ENCODE peak calls at places on chromosome 2, in six cellular contexts. K, P, A, Q, J and D are unnamed samples.

GRCh38 chr2:206176128-206176527 is 16.4 kb downstream of the EEF1B2 start:
- DNase-seq in K (no peak), P (no peak), A (no peak), Q (no peak), J (no peak), D (no peak)

GRCh38 chr2:10905006-10905871 is 6.5 kb upstream of the KCNF1 start:
- DNase-seq in K (no peak), P (no peak), A (no peak), Q (no peak), J (no peak), D (no peak)

GRCh38 chr2:24708537-24709152 is 84.5 kb downstream of the PTRHD1 start:
- DNase-seq in K (no peak), P (no peak), A (peak; percentile 10), Q (no peak), J (no peak), D (no peak)

GRCh38 chr2:127429844-127430425 is 11.7 kb downstream of the PROC start:
- DNase-seq in K (no peak), P (no peak), A (no peak), Q (no peak), J (no peak), D (no peak)

GRCh38 chr2:18588049-18588448 is 1.3 kb downstream of the NT5C1B start:
- DNase-seq in K (no peak), P (no peak), A (no peak), Q (no peak), J (no peak), D (no peak)

GRCh38 chr2:104025296-104025695 is 828.6 kb upstream of the POU3F3 start:
- DNase-seq in K (no peak), P (no peak), A (no peak), Q (no peak), J (no peak), D (no peak)

GRCh38 chr2:130818809-130819208 is 17.9 kb upstream of the ARHGEF4 start:
- DNase-seq in K (no peak), P (no peak), A (no peak), Q (no peak), J (no peak), D (no peak)

GRCh38 chr2:47336259-47337238 is 66.4 kb upstream of the MSH2 start:
- DNase-seq in K (peak; percentile 48), P (no peak), A (no peak), Q (no peak), J (no peak), D (no peak)

GRCh38 chr2:39252888-39253518 is 9.2 kb upstream of the CDKL4 start:
- DNase-seq in K (no peak), P (no peak), A (no peak), Q (no peak), J (no peak), D (no peak)

GRCh38 chr2:23482188-23482587 is 97.2 kb downstream of the KLHL29 start:
- DNase-seq in K (no peak), P (no peak), A (no peak), Q (no peak), J (no peak), D (no peak)

GRCh38 chr2:34102359-34102758 is 503.3 kb upstream of the FAM98A start:
- DNase-seq in K (no peak), P (no peak), A (no peak), Q (no peak), J (no peak), D (no peak)

DNA sequence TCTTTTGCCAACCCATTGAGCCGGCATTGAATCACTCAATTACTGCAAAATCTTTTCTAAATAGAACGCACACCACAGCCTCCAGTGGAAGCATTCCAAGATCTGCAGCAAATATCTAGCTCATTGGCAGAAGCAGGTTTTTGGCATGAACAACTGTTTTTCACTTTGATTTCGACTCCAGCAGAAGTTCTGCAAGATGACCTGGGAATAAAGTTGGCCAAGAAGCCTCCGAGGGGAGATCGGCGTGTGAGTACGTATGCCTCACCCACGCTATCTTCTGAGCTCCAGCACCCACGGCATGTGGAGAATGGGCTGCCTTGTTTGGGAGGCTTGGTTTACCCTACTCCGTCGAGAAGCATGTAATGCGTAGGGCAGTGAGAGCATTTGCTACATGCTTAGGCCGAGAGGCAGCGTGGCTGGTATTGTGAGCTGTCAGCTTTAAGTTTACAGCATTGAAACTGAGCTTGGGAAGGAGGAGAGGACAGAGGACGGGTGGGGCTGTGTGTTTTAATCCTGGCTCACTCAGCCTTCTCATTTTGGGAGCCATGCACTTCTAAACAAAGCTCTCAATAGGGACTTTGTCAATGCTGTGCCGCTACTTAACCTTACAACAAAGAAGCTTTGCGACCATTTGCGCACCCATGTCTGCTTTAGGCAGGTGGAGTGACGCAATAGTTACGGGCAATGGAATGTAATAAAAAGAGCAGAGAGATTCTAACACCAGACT is 10.5 kb downstream of the PCARE start:
- DNase-seq in K (no peak), P (peak; percentile 38), A (no peak), Q (peak; percentile 53), J (no peak), D (no peak)
- H3K27ac ChIP-seq in K (no peak overlapping the region), P (no peak overlapping the region), A (no peak overlapping the region), Q (peak overlapping the region; percentile 97), J (no peak overlapping the region), D (no peak overlapping the region)

DNA sequence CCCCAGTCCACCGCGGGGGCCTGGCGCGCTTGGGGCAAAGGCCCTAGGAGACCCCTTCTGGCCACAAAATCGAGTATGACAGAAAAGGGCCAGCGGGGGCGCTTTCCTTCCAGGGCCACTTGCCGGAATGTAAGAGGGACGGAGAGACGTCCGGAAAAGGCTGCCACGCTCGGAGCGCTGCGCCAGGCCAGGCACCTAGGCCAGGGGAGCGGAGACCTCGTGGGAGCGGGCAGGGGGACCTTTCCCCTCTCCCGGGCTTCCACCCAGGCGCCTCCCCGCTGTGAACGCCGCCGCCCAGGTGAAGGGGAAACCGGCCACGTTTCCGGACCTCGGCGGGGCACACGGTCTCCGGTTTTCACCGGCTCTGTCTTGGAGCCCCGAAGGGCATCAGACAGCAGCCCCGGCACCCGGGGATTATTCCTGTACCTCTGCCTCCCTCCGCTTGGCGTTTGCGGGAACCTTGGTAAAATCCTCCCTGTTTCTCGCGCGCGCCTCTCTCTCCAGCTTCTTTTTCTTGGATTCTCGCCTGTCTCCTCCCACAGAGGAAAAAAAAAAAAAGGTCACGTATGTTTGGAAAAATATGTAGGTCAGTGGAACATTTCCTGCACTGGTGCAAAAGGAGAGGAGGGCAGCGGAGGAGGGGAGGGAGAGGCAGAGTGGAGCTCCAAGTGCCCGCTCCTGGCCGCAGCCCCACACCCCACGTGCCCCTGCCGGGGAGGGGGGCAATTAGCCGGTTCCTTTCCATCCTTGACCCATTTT is 1.2 kb upstream of the NPAS2 start:
- DNase-seq in K (peak; percentile 80), P (peak; percentile 82), A (peak; percentile 72), Q (no peak), J (peak; percentile 49), D (peak; percentile 89)
- H3K27ac ChIP-seq in K (no peak overlapping the region), P (peak overlapping the region; percentile 94), A (peak overlapping the region; percentile 97), Q (peak overlapping the region; percentile 74), J (peak overlapping the region; percentile 84), D (peak overlapping the region; percentile 76)

GRCh38 chr2:55093381-55093780 is 43.1 kb upstream of the RTN4 start:
- DNase-seq in K (no peak), P (no peak), A (no peak), Q (no peak), J (no peak), D (no peak)
- H3K27ac ChIP-seq in K (no peak overlapping the region), P (no peak overlapping the region), A (peak overlapping the region; percentile 37), Q (no peak overlapping the region), J (no peak overlapping the region), D (peak overlapping the region; percentile 13)

DNA sequence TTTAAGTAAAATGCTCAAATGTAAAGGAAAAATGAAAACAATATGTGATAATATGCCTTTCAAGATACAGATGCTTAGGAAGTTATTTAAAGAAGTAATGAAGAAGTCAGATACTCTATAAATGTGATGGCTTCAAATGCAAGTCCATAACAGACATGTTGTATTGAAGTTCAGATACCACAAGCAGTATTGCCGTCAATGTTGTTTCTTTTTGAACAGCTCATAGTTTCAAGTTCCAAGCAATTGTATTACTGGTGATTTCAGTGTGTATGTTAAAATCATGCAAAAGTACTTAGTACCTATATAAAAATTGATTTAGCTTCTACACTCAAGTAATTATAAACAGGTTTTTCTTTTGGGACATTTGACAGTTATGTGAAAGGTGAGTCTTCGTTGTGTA is 24.9 kb downstream of the KCMF1 start:
- DNase-seq in K (no peak), P (no peak), A (no peak), Q (no peak), J (no peak), D (no peak)
- H3K27ac ChIP-seq in K (no peak overlapping the region), P (no peak overlapping the region), A (no peak overlapping the region), Q (no peak overlapping the region), J (no peak overlapping the region), D (no peak overlapping the region)

DNA sequence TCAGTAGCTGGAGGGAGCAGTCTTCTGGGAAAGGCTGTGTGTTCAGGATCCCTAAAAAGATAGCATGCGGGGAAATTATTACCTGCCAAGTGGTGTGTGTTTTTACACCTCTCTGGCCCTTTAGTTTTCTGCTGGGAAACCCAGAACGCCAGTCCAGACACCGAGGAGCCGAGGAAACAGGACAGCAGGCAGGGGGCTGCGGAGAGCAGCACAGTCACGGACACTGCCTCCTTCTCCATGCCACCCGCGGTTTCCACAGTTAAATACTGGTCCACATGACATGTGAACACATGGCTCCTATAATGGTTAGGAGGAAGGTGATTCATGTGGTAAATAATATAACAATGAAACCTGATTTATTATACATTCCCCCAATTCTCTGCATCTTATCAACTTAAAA is 20.4 kb downstream of the CNOT11 start:
- DNase-seq in K (no peak), P (no peak), A (no peak), Q (no peak), J (no peak), D (no peak)
- H3K27ac ChIP-seq in K (no peak overlapping the region), P (no peak overlapping the region), A (no peak overlapping the region), Q (no peak overlapping the region), J (no peak overlapping the region), D (no peak overlapping the region)

DNA sequence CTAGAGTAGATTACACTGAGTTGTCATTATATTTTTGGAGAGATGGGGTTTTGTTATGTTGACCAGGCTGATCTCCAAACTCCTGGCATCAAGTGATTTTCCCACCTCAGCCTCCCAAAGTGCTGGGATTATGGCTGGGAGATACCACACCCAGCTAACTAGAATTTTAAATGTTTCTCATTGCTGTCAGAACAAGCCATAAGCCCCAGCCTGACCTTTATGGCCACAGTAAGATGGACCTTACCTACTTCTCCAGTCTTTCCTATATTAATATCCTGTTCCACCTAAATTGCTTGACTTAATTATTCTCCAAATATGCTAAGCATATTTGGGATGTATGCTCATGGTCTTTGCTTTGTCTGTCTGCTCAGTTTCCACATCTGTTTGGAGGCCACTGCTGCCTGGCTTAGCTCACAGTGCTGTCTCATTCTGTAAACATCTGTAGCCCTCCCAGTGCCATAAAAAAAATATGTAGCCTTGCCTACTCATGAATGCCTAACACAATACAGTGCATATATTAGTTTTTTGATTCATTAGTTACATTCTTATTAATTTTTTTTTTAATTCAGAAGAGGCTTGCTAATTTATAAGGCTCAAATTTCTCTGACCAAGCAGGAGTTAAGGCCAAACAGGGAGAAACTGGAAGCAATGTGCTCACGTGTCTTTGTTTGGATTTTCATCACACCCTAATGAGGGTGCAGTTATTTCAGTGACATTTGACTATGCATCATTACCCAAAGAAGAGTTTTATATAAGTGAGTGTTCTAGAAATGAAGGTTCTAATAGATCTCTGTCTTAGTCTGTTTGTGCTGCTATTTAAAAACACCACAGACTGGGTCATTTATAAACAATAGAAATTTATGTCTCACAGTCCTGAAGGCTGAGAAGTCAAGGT is 45.3 kb upstream of the PSME4 start:
- DNase-seq in K (no peak), P (no peak), A (peak; percentile 61), Q (no peak), J (no peak), D (no peak)
- H3K27ac ChIP-seq in K (no peak overlapping the region), P (no peak overlapping the region), A (peak overlapping the region; percentile 53), Q (peak overlapping the region; percentile 59), J (no peak overlapping the region), D (no peak overlapping the region)